ENCODE peak calls at places on chromosomes 4 and X, in nine cellular contexts. O, C, Q, T, L, P, H, E and U are unnamed samples.

GRCh38 chrX:3286196-3286920 is 60.1 kb downstream of the MXRA5 start:
- DNase-seq in T (no peak), H (peak), L (no peak), C (no peak), O (peak), Q (no peak), P (no peak), E (peak), U (peak)

GRCh38 chrX:133185938-133186337 is 32.2 kb downstream of the TFDP3 start:
- DNase-seq in L (no peak), C (no peak), E (no peak), H (no peak), P (no peak), Q (no peak), T (no peak), O (no peak), U (no peak)

GRCh38 chr4:54332577-54332976 is 103.5 kb downstream of the PDGFRA start:
- DNase-seq in E (no peak), O (no peak), P (peak), Q (peak), C (no peak), H (no peak), L (no peak), T (no peak), U (no peak)

GRCh38 chrX:111779582-111779981 is 96.4 kb upstream of the TRPC5OS start:
- DNase-seq in Q (no peak), P (no peak), E (no peak), T (no peak), L (no peak), C (no peak), H (no peak), O (peak), U (no peak)

GRCh38 chr4:11428701-11429571 is at the start of gene HS3ST1:
- DNase-seq in H (no peak), C (peak), P (peak), O (peak), E (peak), Q (peak), L (peak), T (peak), U (peak)

GRCh38 chr4:152109585-152110509 is 349.0 kb upstream of the GATB start:
- DNase-seq in E (peak), P (no peak), Q (no peak), H (peak), C (no peak), O (no peak), T (no peak), L (no peak), U (no peak)

GRCh38 chrX:107827137-107827831 is 1.6 kb downstream of the MID2 start:
- DNase-seq in O (no peak), Q (peak), C (no peak), L (no peak), T (no peak), H (peak), P (no peak), E (peak), U (peak)

GRCh38 chr4:181799670-181800069 is 443.5 kb upstream of the TENM3 start:
- DNase-seq in E (no peak), Q (no peak), L (no peak), O (no peak), P (no peak), H (no peak), C (no peak), T (no peak), U (no peak)

GRCh38 chr4:55866290-55866907 is 13.0 kb downstream of the EXOC1 start:
- DNase-seq in O (peak), L (no peak), C (no peak), E (peak), T (no peak), P (no peak), Q (no peak), H (peak), U (peak)

GRCh38 chrX:100615015-100615414 is 21.6 kb downstream of the TSPAN6 start:
- DNase-seq in H (peak), O (peak), E (peak), P (no peak), Q (no peak), T (no peak), C (no peak), L (peak), U (peak)

GRCh38 chr4:56937262-56937661 is 29.6 kb downstream of the REST start:
- DNase-seq in T (no peak), E (peak), P (no peak), C (no peak), H (peak), Q (no peak), O (peak), L (no peak), U (peak)

GRCh38 chr4:107801766-107802211 is 22.9 kb upstream of the SGMS2 start:
- DNase-seq in T (no peak), C (no peak), Q (no peak), P (no peak), L (no peak), H (peak), E (peak), O (peak), U (no peak)

GRCh38 chr4:16466581-16466980 is 240.3 kb upstream of the TAPT1 start:
- DNase-seq in Q (no peak), E (no peak), C (no peak), T (no peak), P (no peak), O (no peak), L (no peak), H (no peak), U (no peak)

GRCh38 chrX:15497865-15498264 is 2.7 kb upstream of the BMX start:
- DNase-seq in L (peak), P (peak), Q (peak), O (peak), T (no peak), C (no peak), E (peak), H (peak), U (peak)

GRCh38 chr4:5753366-5753765 is 42.4 kb downstream of the EVC start:
- DNase-seq in E (no peak), O (no peak), T (no peak), C (no peak), P (no peak), H (no peak), L (no peak), Q (no peak), U (no peak)

GRCh38 chr4:187780070-187780469 is 215.5 kb upstream of the ZFP42 start:
- DNase-seq in Q (no peak), P (no peak), H (no peak), T (no peak), L (no peak), O (no peak), E (no peak), C (no peak), U (no peak)